ENCODE peak calls at places on chromosome 18, in seven cellular contexts. J is MG63; R is mucosa of descending colon; K is pancreas; U is brain microvascular endothelial cell; P is lung; S is CD8-positive, alpha-beta T cell. H is an unnamed sample.

GRCh38 chr18:44819944-44820510 is 139.3 kb downstream of the SETBP1 start:
- DNase-seq in P (no peak), U (no peak), S (no peak), R (no peak), K (peak; percentile 46), J (peak; percentile 33), H (no peak)

GRCh38 chr18:75654928-75655745 is 227.6 kb upstream of the SMIM21 start:
- DNase-seq in U (no peak), R (peak; percentile 13), J (no peak), P (no peak), K (no peak), S (no peak), H (no peak)

GRCh38 chr18:61502472-61502871 is 169.2 kb downstream of the CDH20 start:
- DNase-seq in J (peak; percentile 10), U (peak; percentile 57), P (no peak), S (no peak), K (peak; percentile 9), R (peak; percentile 69), H (no peak)

GRCh38 chr18:48933578-48934399 is 17.0 kb downstream of the SMAD7 start:
- DNase-seq in R (no peak), J (no peak), U (no peak), P (no peak), K (no peak), S (no peak), H (peak; percentile 50)

GRCh38 chr18:59787998-59788875 is 91.0 kb upstream of the CCBE1 start:
- DNase-seq in S (no peak), J (peak; percentile 75), P (no peak), U (peak; percentile 74), K (no peak), R (no peak), H (peak; percentile 97)

GRCh38 chr18:21203096-21203495 is 38.9 kb upstream of the GREB1L start:
- DNase-seq in J (peak; percentile 67), P (no peak), U (no peak), K (no peak), R (no peak), S (no peak), H (no peak)

GRCh38 chr18:79690071-79690470 is 10.5 kb downstream of the CTDP1 start:
- DNase-seq in J (no peak), S (no peak), U (no peak), K (no peak), R (no peak), P (no peak), H (peak; percentile 53)

GRCh38 chr18:48292787-48293409 is 116.3 kb downstream of the ZBTB7C start:
- DNase-seq in S (no peak), U (no peak), P (peak; percentile 6), K (no peak), J (no peak), R (no peak), H (no peak)

GRCh38 chr18:7789853-7790552 is 222.9 kb downstream of the PTPRM start:
- DNase-seq in P (no peak), R (no peak), S (no peak), J (no peak), U (no peak), K (no peak), H (peak; percentile 3)

GRCh38 chr18:74472312-74472711 is 15.2 kb upstream of the DIPK1C start:
- DNase-seq in S (no peak), P (no peak), J (no peak), K (no peak), U (no peak), R (no peak), H (no peak)

GRCh38 chr18:8668381-8668780 is 37.0 kb upstream of the MTCL1 start:
- DNase-seq in J (no peak), S (no peak), P (no peak), K (no peak), U (no peak), R (no peak), H (no peak)

GRCh38 chr18:74625157-74625556 is 27.5 kb downstream of the ZNF407 start:
- DNase-seq in K (no peak), S (no peak), R (no peak), U (peak; percentile 32), P (no peak), J (no peak), H (peak; percentile 66)

GRCh38 chr18:60339018-60339417 is 33.6 kb downstream of the MC4R start:
- DNase-seq in R (no peak), U (no peak), S (no peak), J (no peak), P (no peak), K (no peak), H (no peak)

GRCh38 chr18:70390366-70391090 is 101.7 kb downstream of the SOCS6 start:
- DNase-seq in S (no peak), P (no peak), R (no peak), K (no peak), J (no peak), U (no peak), H (peak; percentile 86)

GRCh38 chr18:40841473-40841872 is 1113.6 kb upstream of the PIK3C3 start:
- DNase-seq in S (no peak), U (no peak), K (no peak), R (no peak), P (no peak), J (no peak), H (no peak)

GRCh38 chr18:46477425-46478011 is 179.5 kb downstream of the LOXHD1 start:
- DNase-seq in P (no peak), J (no peak), S (no peak), K (no peak), U (no peak), R (no peak), H (no peak)

GRCh38 chr18:43661570-43661969 is 384.3 kb upstream of the SYT4 start:
- DNase-seq in J (peak; percentile 2), U (peak; percentile 66), P (no peak), K (peak; percentile 2), R (peak; percentile 12), S (no peak), H (no peak)

GRCh38 chr18:8785855-8786765 is 80.8 kb downstream of the MTCL1 start:
- DNase-seq in U (no peak), R (no peak), P (no peak), S (no peak), K (no peak), J (no peak), H (peak; percentile 39)

GRCh38 chr18:51427012-51427411 is 229.5 kb upstream of the MEX3C start:
- DNase-seq in S (no peak), R (no peak), K (no peak), P (no peak), U (no peak), J (no peak), H (no peak)

GRCh38 chr18:53796042-53796729 is 428.3 kb downstream of the MBD2 start:
- DNase-seq in P (peak; percentile 33), J (peak; percentile 62), U (peak; percentile 84), R (no peak), S (no peak), K (no peak), H (peak; percentile 60)

GRCh38 chr18:7038330-7038846 is 79.2 kb downstream of the LAMA1 start:
- DNase-seq in P (peak; percentile 74), J (peak; percentile 90), R (peak; percentile 65), S (no peak), U (peak; percentile 99), K (peak; percentile 25), H (peak; percentile 85)

GRCh38 chr18:3827236-3827635 is 377.3 kb downstream of the TGIF1 start:
- DNase-seq in S (no peak), U (no peak), P (no peak), J (no peak), R (no peak), K (no peak), H (no peak)

GRCh38 chr18:51255694-51256093 is 58.2 kb upstream of the MEX3C start:
- DNase-seq in P (no peak), R (peak; percentile 4), J (no peak), K (no peak), S (no peak), U (no peak), H (no peak)

GRCh38 chr18:75981102-75981501 is 513.9 kb downstream of the ZNF516 start:
- DNase-seq in P (no peak), U (no peak), S (no peak), K (no peak), R (no peak), J (no peak), H (no peak)

GRCh38 chr18:3816601-3817363 is 366.8 kb downstream of the TGIF1 start:
- DNase-seq in J (no peak), R (no peak), K (no peak), P (peak; percentile 58), U (peak; percentile 65), S (no peak), H (no peak)

GRCh38 chr18:76514573-76514972 is 19.5 kb upstream of the ZNF516 start:
- DNase-seq in U (no peak), P (no peak), J (no peak), R (no peak), K (no peak), S (no peak), H (no peak)

GRCh38 chr18:2697184-2697583 is 41.7 kb downstream of the SMCHD1 start:
- DNase-seq in U (no peak), K (no peak), J (no peak), S (no peak), P (no peak), R (no peak), H (no peak)

GRCh38 chr18:2704541-2704940 is 49.0 kb downstream of the SMCHD1 start:
- DNase-seq in S (no peak), R (no peak), J (no peak), K (no peak), P (no peak), U (no peak), H (no peak)

GRCh38 chr18:2699001-2699400 is 43.5 kb downstream of the SMCHD1 start:
- DNase-seq in K (no peak), S (no peak), R (no peak), P (no peak), U (no peak), J (no peak), H (no peak)
- H3K36me3 ChIP-seq in K (peaks cover 54% of the 10 kb centered on the region), S (peaks cover 55% of the 10 kb centered on the region), R (peaks cover 18% of the 10 kb centered on the region), P (peaks cover 12% of the 10 kb centered on the region), U (peaks cover 16% of the 10 kb centered on the region), J (peaks cover 71% of the 10 kb centered on the region), H (peaks cover 61% of the 10 kb centered on the region)

GRCh38 chr18:12324991-12325725 is 17.1 kb downstream of the TUBB6 start:
- DNase-seq in R (no peak), K (no peak), J (no peak), S (no peak), P (no peak), U (no peak), H (no peak)
- H3K36me3 ChIP-seq in R (peaks cover 13% of the 10 kb centered on the region), K (peaks cover 15% of the 10 kb centered on the region), J (peaks cover 82% of the 10 kb centered on the region), S (peaks cover 18% of the 10 kb centered on the region), P (peaks cover 32% of the 10 kb centered on the region), U (peaks cover 79% of the 10 kb centered on the region), H (peaks cover 87% of the 10 kb centered on the region)

GRCh38 chr18:10544093-10544748 is 18.4 kb downstream of the NAPG start:
- DNase-seq in U (no peak), J (no peak), R (no peak), K (no peak), P (no peak), S (no peak), H (no peak)
- H3K36me3 ChIP-seq in U (peaks cover 55% of the 10 kb centered on the region), J (peaks cover 43% of the 10 kb centered on the region), R (peaks cover 13% of the 10 kb centered on the region), K (peaks cover 47% of the 10 kb centered on the region), P (peaks cover 25% of the 10 kb centered on the region), S (peaks cover 52% of the 10 kb centered on the region), H (peaks cover 65% of the 10 kb centered on the region)

GRCh38 chr18:2799369-2799768 is 47.4 kb upstream of the EMILIN2 start:
- DNase-seq in J (no peak), K (no peak), P (no peak), U (no peak), S (no peak), R (no peak), H (no peak)
- H3K36me3 ChIP-seq in J (peaks cover 49% of the 10 kb centered on the region), K (peaks cover 19% of the 10 kb centered on the region), P (peaks cover 12% of the 10 kb centered on the region), U (peaks cover 14% of the 10 kb centered on the region), S (peaks cover 41% of the 10 kb centered on the region), R (no peaks in the 10 kb centered on the region), H (peaks cover 22% of the 10 kb centered on the region)

H was measured in osteoblast.